ENCODE peak calls at places on chromosomes 4 and X, in eight cellular contexts. X is hepatocyte, N is SK-N-SH, V is GM23338, S is fibroblast of lung, D is mammary epithelial cell, E is HCT116, Q is IMR-90. Y is an unnamed sample. For H3K4me1, the result is how much of the 10 kb centered on the place peaks cover.

GRCh38 chr4:88195666-88196365 is 37.4 kb upstream of the ABCG2 start:
- DNase-seq in X (peak), N (no peak), V (peak), S (no peak), D (no peak), E (no peak), Q (no peak), Y (peak)

GRCh38 chrX:44784241-44784640 is 59.6 kb upstream of the DUSP21 start:
- DNase-seq in X (no peak), N (no peak), V (no peak), S (no peak), D (peak), E (no peak), Q (no peak), Y (peak)

GRCh38 chrX:135340827-135341226 is 31.5 kb downstream of the ETDC start:
- DNase-seq in X (no peak), N (peak), V (no peak), S (peak), D (no peak), E (no peak), Q (peak), Y (no peak)

GRCh38 chrX:8289523-8289922 is 118.5 kb upstream of the VCX2 start:
- DNase-seq in X (no peak), N (no peak), V (no peak), S (no peak), D (peak), E (no peak), Q (no peak), Y (peak)

GRCh38 chr4:122221322-122221721 is 69.2 kb downstream of the BLTP1 start:
- DNase-seq in X (no peak), N (no peak), V (no peak), S (no peak), D (no peak), E (no peak), Q (no peak), Y (no peak)

GRCh38 chr4:42702895-42703294 is 46.0 kb upstream of the ATP8A1 start:
- DNase-seq in X (no peak), N (no peak), V (no peak), S (no peak), D (no peak), E (no peak), Q (no peak), Y (no peak)

GRCh38 chr4:148961526-148961925 is 519.3 kb upstream of the NR3C2 start:
- DNase-seq in X (no peak), N (no peak), V (no peak), S (no peak), D (no peak), E (no peak), Q (no peak), Y (peak)

GRCh38 chr4:906311-907102 is 25.6 kb downstream of the GAK start:
- DNase-seq in X (no peak), N (no peak), V (no peak), S (no peak), D (no peak), E (no peak), Q (no peak), Y (no peak)

GRCh38 chrX:39652336-39652735 is 445.4 kb downstream of the BCOR start:
- DNase-seq in X (no peak), N (peak), V (peak), S (peak), D (no peak), E (peak), Q (peak), Y (peak)

GRCh38 chr4:151263455-151263854 is 13.5 kb upstream of the PRSS48 start:
- DNase-seq in X (no peak), N (no peak), V (no peak), S (peak), D (no peak), E (no peak), Q (no peak), Y (no peak)

GRCh38 chr4:111556861-111557260 is 588.4 kb upstream of the FAM241A start:
- DNase-seq in X (no peak), N (no peak), V (no peak), S (no peak), D (no peak), E (no peak), Q (peak), Y (peak)

GRCh38 chr4:23333556-23333945 is 556.3 kb downstream of the PPARGC1A start:
- DNase-seq in X (no peak), N (no peak), V (no peak), S (peak), D (no peak), E (no peak), Q (peak), Y (peak)

GRCh38 chr4:164095313-164096110 is 601.0 kb downstream of the TMA16 start:
- DNase-seq in X (no peak), N (no peak), V (no peak), S (no peak), D (no peak), E (no peak), Q (no peak), Y (no peak)

GRCh38 chr4:12703076-12703475 is 781.1 kb downstream of the RAB28 start:
- DNase-seq in X (no peak), N (no peak), V (no peak), S (no peak), D (no peak), E (no peak), Q (no peak), Y (no peak)

GRCh38 chr4:25280210-25280609 is 32.4 kb upstream of the ZCCHC4 start:
- DNase-seq in X (no peak), N (no peak), V (no peak), S (no peak), D (no peak), E (no peak), Q (no peak), Y (no peak)

GRCh38 chr4:13597604-13598003 is 29.9 kb downstream of the BOD1L1 start:
- DNase-seq in X (no peak), N (no peak), V (no peak), S (no peak), D (peak), E (no peak), Q (peak), Y (peak)

GRCh38 chr4:158610790-158611189 is 60.9 kb downstream of the C4orf46 start:
- DNase-seq in X (no peak), N (no peak), V (no peak), S (peak), D (peak), E (no peak), Q (peak), Y (peak)

GRCh38 chrX:106898462-106898861 is 4.7 kb downstream of the RIPPLY1 start:
- DNase-seq in X (peak), N (peak), V (peak), S (peak), D (peak), E (no peak), Q (peak), Y (peak)

GRCh38 chr4:48725414-48725813 is 54.7 kb downstream of the FRYL start:
- DNase-seq in X (no peak), N (no peak), V (no peak), S (no peak), D (no peak), E (no peak), Q (no peak), Y (no peak)

GRCh38 chr4:47462799-47463234 is 685 bp downstream of the COMMD8 start:
- DNase-seq in X (no peak), N (peak), V (no peak), S (peak), D (no peak), E (no peak), Q (peak), Y (no peak)

GRCh38 chr4:103915224-103915869 is 195.6 kb upstream of the TACR3 start:
- DNase-seq in X (peak), N (peak), V (peak), S (peak), D (peak), E (peak), Q (no peak), Y (peak)

GRCh38 chrX:4876268-4876667 is 1162.8 kb upstream of the PRKX start:
- DNase-seq in X (no peak), N (no peak), V (no peak), S (no peak), D (no peak), E (no peak), Q (no peak), Y (no peak)

GRCh38 chrX:73127700-73128241 is 48.5 kb upstream of the PABPC1L2A start:
- DNase-seq in X (peak), N (no peak), V (peak), S (no peak), D (no peak), E (no peak), Q (no peak), Y (peak)

GRCh38 chr4:15702941-15703403 is at the start of gene BST1:
- DNase-seq in X (peak), N (peak), V (peak), S (peak), D (peak), E (no peak), Q (peak), Y (no peak)

GRCh38 chr4:112563431-112564200 is 47.6 kb upstream of the NEUROG2 start:
- DNase-seq in X (no peak), N (peak), V (no peak), S (no peak), D (peak), E (no peak), Q (no peak), Y (no peak)

GRCh38 chr4:112564706-112565270 is 48.8 kb upstream of the NEUROG2 start:
- DNase-seq in X (no peak), N (no peak), V (peak), S (no peak), D (no peak), E (no peak), Q (no peak), Y (no peak)

GRCh38 chr4:112559053-112559452 is 43.1 kb upstream of the NEUROG2 start:
- DNase-seq in X (no peak), N (no peak), V (no peak), S (no peak), D (no peak), E (no peak), Q (no peak), Y (no peak)

GRCh38 chr4:112560084-112560483 is 44.1 kb upstream of the NEUROG2 start:
- DNase-seq in X (no peak), N (no peak), V (no peak), S (no peak), D (no peak), E (no peak), Q (no peak), Y (no peak)

GRCh38 chr4:112562254-112562653 is 46.3 kb upstream of the NEUROG2 start:
- DNase-seq in X (no peak), N (no peak), V (no peak), S (no peak), D (no peak), E (no peak), Q (no peak), Y (peak)
- H2AFZ ChIP-seq in X (no peak), N (no peak), V (no peak), S (no peak), D (no peak), E (no peak), Q (no peak), Y (no peak)

DNA sequence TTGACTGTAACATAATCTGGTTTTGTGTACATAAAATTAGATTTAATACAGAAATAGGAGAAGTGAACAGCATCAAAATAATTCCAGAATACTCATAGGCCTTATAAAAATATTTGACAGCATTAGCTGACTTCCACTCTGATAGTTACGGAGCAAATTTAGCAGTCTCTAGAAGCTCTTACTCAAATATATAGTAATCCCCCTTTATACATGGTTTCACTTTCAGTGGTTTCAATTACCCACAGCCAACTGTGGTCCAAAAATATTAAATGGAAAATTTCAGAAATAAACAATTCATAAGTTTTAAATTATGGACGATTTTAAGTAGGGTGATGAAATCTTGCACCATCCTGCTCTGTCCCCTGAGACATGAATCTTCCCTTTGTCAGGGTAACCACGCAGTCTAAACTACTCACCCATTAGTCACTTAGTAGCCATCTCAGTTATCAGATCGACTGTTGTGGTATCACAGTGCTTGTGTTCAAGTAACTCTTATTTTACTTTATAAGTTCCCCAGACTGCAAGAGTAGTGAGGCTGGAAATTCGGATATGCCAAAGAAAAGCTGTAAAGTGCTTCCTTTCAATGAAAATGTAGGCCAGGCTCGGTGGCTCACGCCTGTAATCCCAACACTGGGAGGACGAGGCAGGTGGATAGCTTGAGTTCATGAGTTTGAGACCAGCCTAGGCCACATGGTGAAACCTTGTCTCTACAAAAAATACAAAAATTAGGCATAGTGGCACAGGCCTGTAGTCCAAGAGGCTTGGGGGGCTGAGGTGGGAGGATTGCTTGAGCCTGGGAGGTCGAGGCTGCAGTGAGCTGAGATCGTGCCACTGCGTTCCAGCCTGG is 17.2 kb upstream of the RTL9 start:
- DNase-seq in X (no peak), N (no peak), V (no peak), S (peak), D (peak), E (peak), Q (peak), Y (peak)
- H3K4me1 ChIP-seq in X (under half), N (under half), V (under half), S (under half), D (under half), E (under half), Q (under half), Y (under half)

DNA sequence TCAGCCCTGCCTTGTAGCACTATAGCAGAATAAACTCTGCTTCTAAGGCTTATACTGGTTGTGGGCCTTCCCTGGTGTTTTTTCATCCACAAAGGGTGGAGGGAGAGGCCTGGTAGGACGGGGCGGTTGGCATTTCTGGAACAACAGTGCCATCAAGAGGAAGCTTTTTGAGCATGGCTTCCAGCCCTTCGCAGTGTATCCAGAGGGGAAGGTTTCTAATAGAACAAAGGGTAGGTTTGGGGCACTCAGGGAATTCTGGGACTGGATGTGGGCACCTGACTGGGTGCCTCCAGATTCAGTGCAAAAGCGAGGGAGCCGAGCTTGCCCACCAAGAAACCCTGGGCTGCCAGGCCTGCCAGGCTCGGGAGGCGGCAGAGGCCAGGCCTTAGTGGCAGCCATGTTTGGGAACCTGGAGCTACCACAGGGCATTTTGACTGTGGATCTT is 229.6 kb upstream of the AGTR2 start:
- DNase-seq in X (no peak), N (peak), V (peak), S (peak), D (peak), E (no peak), Q (peak), Y (peak)
- H2AFZ ChIP-seq in X (no peak), N (no peak), V (no peak), S (no peak), D (peak), E (no peak), Q (peak), Y (peak)

GRCh38 chr4:40245794-40246546 is 49.1 kb downstream of the RHOH start:
- DNase-seq in X (no peak), N (no peak), V (peak), S (no peak), D (no peak), E (no peak), Q (no peak), Y (no peak)

GRCh38 chr4:40243390-40243948 is 46.6 kb downstream of the RHOH start:
- DNase-seq in X (no peak), N (no peak), V (no peak), S (no peak), D (no peak), E (no peak), Q (no peak), Y (no peak)

GRCh38 chr4:40246938-40247337 is 50.1 kb downstream of the RHOH start:
- DNase-seq in X (no peak), N (no peak), V (no peak), S (no peak), D (no peak), E (no peak), Q (no peak), Y (no peak)

GRCh38 chr4:40247350-40247749 is 50.5 kb downstream of the RHOH start:
- DNase-seq in X (no peak), N (no peak), V (no peak), S (no peak), D (no peak), E (no peak), Q (no peak), Y (no peak)

GRCh38 chr4:40246547-40246900 is 49.7 kb downstream of the RHOH start:
- DNase-seq in X (no peak), N (no peak), V (no peak), S (no peak), D (no peak), E (no peak), Q (no peak), Y (no peak)
- H3K4me1 ChIP-seq in X (under half), N (under half), V (under half), S (under half), D (under half), E (under half), Q (under half), Y (under half)

DNA sequence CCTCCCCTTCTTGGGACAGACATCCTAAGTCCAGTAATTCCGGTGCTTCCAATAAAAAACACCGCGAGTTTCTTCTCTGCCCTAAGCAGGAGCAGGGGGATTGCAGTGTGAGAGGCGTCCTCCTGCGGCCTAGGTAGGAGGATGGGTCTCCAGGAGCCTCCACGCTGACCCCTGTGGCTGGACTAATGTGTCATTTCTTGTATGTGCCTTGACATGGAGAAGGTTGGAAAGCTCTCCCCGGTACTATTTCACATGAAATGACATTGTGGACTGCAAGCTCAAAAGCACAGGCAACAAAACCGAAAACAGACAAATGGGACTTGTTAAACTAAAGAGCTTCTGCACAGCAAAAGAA is 66.6 kb upstream of the ENPP6 start:
- DNase-seq in X (no peak), N (no peak), V (no peak), S (no peak), D (no peak), E (no peak), Q (no peak), Y (no peak)
- H2AFZ ChIP-seq in X (no peak), N (no peak), V (peak), S (no peak), D (no peak), E (no peak), Q (no peak), Y (no peak)

Y was measured in PC-3.